ENCODE peak calls at places on chromosomes 4 and X, in seven cellular contexts. N is SK-N-SH, X is HepG2, R is GM12892, I is GM12878, C is K562, M is H1. B is an unnamed sample.

GRCh38 chr4:53196872-53197759 is 168.7 kb downstream of the SCFD2 start:
- DNase-seq in N (peak; percentile 24), X (peak; percentile 65), R (peak; percentile 1), I (peak; percentile 44), C (peak; percentile 49), M (no peak), B (no peak)

GRCh38 chrX:17377795-17378194 is 2.8 kb downstream of the NHS start:
- DNase-seq in N (no peak), X (no peak), R (no peak), I (no peak), C (no peak), M (no peak), B (no peak)

GRCh38 chr4:44927361-44928061 is 201.2 kb upstream of the GNPDA2 start:
- DNase-seq in N (peak; percentile 0), X (peak; percentile 23), R (no peak), I (no peak), C (peak; percentile 7), M (no peak), B (no peak)

GRCh38 chr4:90025248-90025647 is 101.9 kb upstream of the CCSER1 start:
- DNase-seq in N (no peak), X (no peak), R (no peak), I (no peak), C (no peak), M (no peak), B (no peak)

GRCh38 chrX:40719218-40719617 is 16.1 kb downstream of the MED14 start:
- DNase-seq in N (no peak), X (no peak), R (no peak), I (no peak), C (no peak), M (no peak), B (no peak)

GRCh38 chrX:3815896-3816664 is 102.6 kb upstream of the PRKX start:
- DNase-seq in N (peak; percentile 56), X (peak; percentile 36), R (no peak), I (peak; percentile 13), C (peak; percentile 56), M (no peak), B (peak; percentile 6)

GRCh38 chr4:155079866-155080265 is 128.6 kb upstream of the NPY2R start:
- DNase-seq in N (no peak), X (no peak), R (no peak), I (no peak), C (no peak), M (no peak), B (no peak)

GRCh38 chr4:67651536-67651935 is 49.4 kb downstream of the UBA6 start:
- DNase-seq in N (no peak), X (no peak), R (no peak), I (no peak), C (no peak), M (no peak), B (no peak)

GRCh38 chr4:25938251-25939186 is 24.5 kb downstream of the SMIM20 start:
- DNase-seq in N (no peak), X (no peak), R (peak; percentile 28), I (peak; percentile 85), C (no peak), M (no peak), B (peak; percentile 21)

GRCh38 chr4:39713691-39714090 is 15.8 kb downstream of the UBE2K start:
- DNase-seq in N (peak; percentile 18), X (no peak), R (no peak), I (no peak), C (no peak), M (no peak), B (no peak)

GRCh38 chrX:119228506-119229290 is 7.4 kb upstream of the PGRMC1 start:
- DNase-seq in N (no peak), X (no peak), R (no peak), I (no peak), C (no peak), M (no peak), B (no peak)

GRCh38 chr4:97987019-97987648 is 156.1 kb downstream of the STPG2 start:
- DNase-seq in N (peak; percentile 41), X (peak; percentile 4), R (no peak), I (no peak), C (no peak), M (no peak), B (no peak)

GRCh38 chr4:107531927-107532326 is 188.1 kb downstream of the PAPSS1 start:
- DNase-seq in N (no peak), X (no peak), R (no peak), I (no peak), C (no peak), M (no peak), B (no peak)

GRCh38 chr4:85968945-85969830 is 390.7 kb downstream of the MAPK10 start:
- DNase-seq in N (peak; percentile 31), X (peak; percentile 33), R (no peak), I (no peak), C (peak; percentile 21), M (no peak), B (no peak)

GRCh38 chr4:142315999-142316398 is 530.1 kb downstream of the INPP4B start:
- DNase-seq in N (no peak), X (no peak), R (no peak), I (no peak), C (no peak), M (no peak), B (no peak)

GRCh38 chrX:97547873-97548578 is 664.3 kb downstream of the RPA4 start:
- DNase-seq in N (peak; percentile 2), X (peak; percentile 20), R (no peak), I (no peak), C (no peak), M (no peak), B (no peak)

GRCh38 chrX:50910685-50911176 is at the start of gene BMP15:
- DNase-seq in N (no peak), X (no peak), R (no peak), I (no peak), C (no peak), M (no peak), B (no peak)

GRCh38 chrX:139724626-139725025 is 16.7 kb upstream of the MCF2 start:
- DNase-seq in N (no peak), X (no peak), R (no peak), I (no peak), C (no peak), M (no peak), B (no peak)

GRCh38 chr4:76607846-76608245 is 172.8 kb downstream of the SHROOM3 start:
- DNase-seq in N (no peak), X (no peak), R (no peak), I (no peak), C (no peak), M (no peak), B (no peak)

GRCh38 chr4:149605601-149606378 is 209.9 kb downstream of the IQCM start:
- DNase-seq in N (no peak), X (no peak), R (no peak), I (no peak), C (no peak), M (no peak), B (no peak)

GRCh38 chr4:36332023-36332781 is 50.8 kb downstream of the DTHD1 start:
- DNase-seq in N (no peak), X (no peak), R (no peak), I (peak; percentile 61), C (no peak), M (peak; percentile 17), B (no peak)

GRCh38 chrX:123918106-123918721 is 43.3 kb upstream of the STAG2 start:
- DNase-seq in N (no peak), X (no peak), R (no peak), I (no peak), C (no peak), M (no peak), B (no peak)

GRCh38 chr4:130288576-130288975 is 1192.6 kb downstream of the C4orf33 start:
- DNase-seq in N (no peak), X (no peak), R (no peak), I (no peak), C (no peak), M (no peak), B (no peak)

DNA sequence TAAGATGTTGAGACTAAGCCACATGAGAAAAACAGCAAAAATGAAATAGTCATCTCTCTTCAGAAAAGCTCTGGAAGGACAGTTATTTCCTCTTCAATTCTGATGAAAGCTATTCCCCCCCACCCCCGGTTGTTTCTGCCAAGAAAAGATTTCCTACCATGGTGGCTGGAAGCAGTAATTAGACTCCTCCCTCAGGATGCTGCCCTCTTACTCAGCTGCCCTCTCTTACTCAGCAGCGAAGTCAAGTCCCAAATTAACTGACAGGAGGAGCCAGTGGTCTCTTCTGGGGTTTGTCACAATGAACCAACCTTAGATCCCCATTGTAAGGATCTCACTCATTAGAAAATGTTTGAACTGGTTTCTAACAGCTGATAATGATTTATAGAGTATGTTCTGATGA is 38.0 kb downstream of the GPM6B start:
- DNase-seq in N (no peak), X (no peak), R (no peak), I (no peak), C (no peak), M (no peak), B (no peak)
- TF ChIP-seq TAF1 in N (no peak), X (no peak), R (no peak), I (no peak), C (no peak), M (no peak), B (no peak)

GRCh38 chr4:183081116-183081469 is 18.0 kb upstream of the WWC2 start:
- DNase-seq in N (no peak), X (peak; percentile 66), R (no peak), I (no peak), C (no peak), M (no peak), B (no peak)
- TF ChIP-seq TAF1 in N (no peak), X (no peak), R (no peak), I (no peak), C (no peak), M (no peak), B (no peak)

GRCh38 chr4:20368926-20369325 is 117.2 kb downstream of the SLIT2 start:
- DNase-seq in N (no peak), X (no peak), R (no peak), I (no peak), C (no peak), M (no peak), B (no peak)
- TF ChIP-seq TAF1 in N (no peak), X (no peak), R (no peak), I (no peak), C (no peak), M (no peak), B (no peak)

DNA sequence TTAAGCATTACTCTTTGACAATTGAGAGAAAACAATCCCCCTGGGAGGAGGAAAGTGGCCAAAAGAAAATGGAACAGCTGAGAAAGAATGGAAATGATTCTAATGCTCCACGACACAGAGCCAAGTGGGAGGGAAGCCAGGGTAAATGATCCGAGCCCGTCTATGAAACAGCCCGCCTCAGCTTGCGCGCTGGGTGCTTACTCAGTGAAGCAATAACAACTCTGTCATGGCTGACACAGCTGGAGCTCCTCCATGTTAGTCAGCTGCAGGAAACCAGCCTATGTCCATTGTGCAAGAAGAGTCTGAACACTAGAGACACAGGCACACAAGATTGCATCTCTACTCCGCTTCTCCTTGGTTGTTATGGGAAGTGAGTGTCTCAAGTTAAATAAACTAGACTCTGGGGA is 19.3 kb downstream of the NOA1 start:
- DNase-seq in N (no peak), X (no peak), R (no peak), I (no peak), C (peak; percentile 35), M (no peak), B (no peak)
- TF ChIP-seq TAF1 in N (no peak), X (no peak), R (no peak), I (no peak), C (no peak), M (no peak), B (no peak)

GRCh38 chr4:78659264-78659663 is 107.7 kb downstream of the ANXA3 start:
- DNase-seq in N (no peak), X (no peak), R (no peak), I (no peak), C (no peak), M (no peak), B (no peak)
- TF ChIP-seq TAF1 in N (no peak), X (no peak), R (no peak), I (no peak), C (no peak), M (no peak), B (no peak)